ENCODE peak calls at places on chromosomes 7 and 10, in eight cellular contexts. J is stimulated activated CD8-positive, alpha-beta memory T cell treated with anti-CD3 and anti-CD28 coated beads, Interleukin-15, amount 100 ng/mL, for 4 hours; C is stimulated activated CD4-positive, alpha-beta T cell treated with anti-CD3 and anti-CD28 coated beads, Interleukin-4, amount 100 ng/mL, for 4 hours; L is AG04450; N is neural crest cell; G is AG09309; M is RCC 7860; P is LNCaP clone FGC. V is an unnamed sample.

GRCh38 chr7:657565-658119 is 68.9 kb upstream of the DNAAF5 start:
- DNase-seq in J (no peak), C (no peak), L (no peak), N (no peak), G (no peak), M (no peak), P (no peak), V (no peak)

GRCh38 chr10:116833986-116834760 is 15.1 kb upstream of the ENO4 start:
- DNase-seq in J (no peak), C (no peak), L (no peak), N (no peak), G (no peak), M (no peak), P (no peak), V (no peak)

GRCh38 chr7:69749358-69749757 is 151.1 kb downstream of the AUTS2 start:
- DNase-seq in J (no peak), C (no peak), L (no peak), N (no peak), G (no peak), M (no peak), P (no peak), V (no peak)

GRCh38 chr7:64888561-64888900 is 14.5 kb upstream of the ZNF273 start:
- DNase-seq in J (no peak), C (no peak), L (no peak), N (no peak), G (no peak), M (no peak), P (no peak), V (no peak)

GRCh38 chr10:90912854-90913479 is 7.9 kb downstream of the ANKRD1 start:
- DNase-seq in J (no peak), C (no peak), L (no peak), N (no peak), G (no peak), M (no peak), P (no peak), V (no peak)

GRCh38 chr7:4854916-4855315 is 6.9 kb downstream of the PAPOLB start:
- DNase-seq in J (no peak), C (no peak), L (no peak), N (no peak), G (peak), M (no peak), P (no peak), V (no peak)

GRCh38 chr7:34823650-34824258 is 165.7 kb downstream of the NPSR1 start:
- DNase-seq in J (no peak), C (peak), L (peak), N (peak), G (peak), M (peak), P (peak), V (peak)

GRCh38 chr7:85688712-85689111 is 501.9 kb upstream of the SEMA3D start:
- DNase-seq in J (no peak), C (no peak), L (no peak), N (no peak), G (no peak), M (no peak), P (no peak), V (no peak)

GRCh38 chr7:41107938-41108448 is 594.9 kb downstream of the INHBA start:
- DNase-seq in J (no peak), C (no peak), L (no peak), N (no peak), G (no peak), M (peak), P (no peak), V (peak)

GRCh38 chr7:114048386-114049235 is 129.8 kb upstream of the PPP1R3A start:
- DNase-seq in J (no peak), C (no peak), L (no peak), N (no peak), G (no peak), M (peak), P (no peak), V (peak)

GRCh38 chr10:31650010-31650409 is 278.6 kb downstream of the ARHGAP12 start:
- DNase-seq in J (no peak), C (no peak), L (peak), N (no peak), G (peak), M (peak), P (no peak), V (peak)

GRCh38 chr7:92910976-92911375 is 74.6 kb upstream of the CDK6 start:
- DNase-seq in J (no peak), C (no peak), L (no peak), N (no peak), G (no peak), M (no peak), P (no peak), V (no peak)

GRCh38 chr10:131311661-131312260 is at the start of gene TCERG1L:
- DNase-seq in J (no peak), C (no peak), L (no peak), N (peak), G (no peak), M (no peak), P (no peak), V (peak)

GRCh38 chr7:24913791-24914464 is 66.0 kb downstream of the OSBPL3 start:
- DNase-seq in J (no peak), C (no peak), L (no peak), N (no peak), G (no peak), M (no peak), P (no peak), V (no peak)

GRCh38 chr10:69352569-69353264 is 64.0 kb downstream of the TACR2 start:
- DNase-seq in J (no peak), C (no peak), L (peak), N (no peak), G (no peak), M (peak), P (no peak), V (peak)

GRCh38 chr10:103416436-103417147 is 20.2 kb downstream of the PDCD11 start:
- DNase-seq in J (no peak), C (peak), L (peak), N (peak), G (peak), M (peak), P (no peak), V (peak)

GRCh38 chr7:151128716-151129115 is 38.8 kb downstream of the GBX1 start:
- DNase-seq in J (no peak), C (no peak), L (no peak), N (no peak), G (no peak), M (no peak), P (no peak), V (no peak)

GRCh38 chr7:158031820-158032424 is 555.7 kb downstream of the PTPRN2 start:
- DNase-seq in J (no peak), C (no peak), L (no peak), N (no peak), G (no peak), M (no peak), P (no peak), V (no peak)

GRCh38 chr7:46583606-46584005 is 662.5 kb upstream of the IGFBP3 start:
- DNase-seq in J (no peak), C (no peak), L (no peak), N (no peak), G (peak), M (no peak), P (no peak), V (peak)

GRCh38 chr7:26625286-26625685 is 239.1 kb downstream of the SKAP2 start:
- DNase-seq in J (no peak), C (no peak), L (no peak), N (no peak), G (no peak), M (no peak), P (no peak), V (no peak)

GRCh38 chr7:151844080-151844827 is 32.7 kb downstream of the PRKAG2 start:
- DNase-seq in J (no peak), C (no peak), L (peak), N (no peak), G (peak), M (peak), P (no peak), V (peak)

GRCh38 chr10:1293636-1294440 is 237.7 kb downstream of the WDR37 start:
- DNase-seq in J (no peak), C (no peak), L (no peak), N (no peak), G (no peak), M (no peak), P (no peak), V (no peak)

GRCh38 chr7:137878333-137878961 is 31.7 kb upstream of the DGKI start:
- DNase-seq in J (no peak), C (no peak), L (no peak), N (no peak), G (no peak), M (no peak), P (no peak), V (no peak)

GRCh38 chr10:97101166-97101940 is 84.4 kb downstream of the SLIT1 start:
- DNase-seq in J (no peak), C (no peak), L (no peak), N (no peak), G (no peak), M (no peak), P (no peak), V (no peak)

GRCh38 chr7:116180302-116180701 is 30.0 kb upstream of the TES start:
- DNase-seq in J (no peak), C (peak), L (no peak), N (no peak), G (no peak), M (peak), P (peak), V (peak)

GRCh38 chr10:104049497-104050250 is 36.0 kb downstream of the COL17A1 start:
- DNase-seq in J (no peak), C (no peak), L (no peak), N (no peak), G (peak), M (peak), P (no peak), V (peak)

GRCh38 chr10:132392811-132393694 is 3.9 kb upstream of the PWWP2B start:
- DNase-seq in J (no peak), C (no peak), L (no peak), N (no peak), G (no peak), M (peak), P (no peak), V (peak)

GRCh38 chr7:14759785-14760184 is 142.8 kb downstream of the DGKB start:
- DNase-seq in J (no peak), C (no peak), L (no peak), N (no peak), G (no peak), M (no peak), P (no peak), V (peak)

GRCh38 chr10:79185067-79185774 is 116.5 kb downstream of the ZMIZ1 start:
- DNase-seq in J (no peak), C (no peak), L (no peak), N (no peak), G (no peak), M (peak), P (no peak), V (no peak)

GRCh38 chr7:24383055-24383454 is 99.1 kb downstream of the NPY start:
- DNase-seq in J (no peak), C (no peak), L (no peak), N (no peak), G (no peak), M (no peak), P (no peak), V (no peak)

GRCh38 chr10:61589547-61590243 is 73.0 kb upstream of the CABCOCO1 start:
- DNase-seq in J (no peak), C (no peak), L (no peak), N (no peak), G (no peak), M (no peak), P (no peak), V (no peak)

GRCh38 chr7:11604505-11604904 is 227.5 kb downstream of the THSD7A start:
- DNase-seq in J (no peak), C (no peak), L (no peak), N (no peak), G (no peak), M (no peak), P (no peak), V (no peak)

GRCh38 chr10:132036887-132037675 is 28.7 kb upstream of the JAKMIP3 start:
- DNase-seq in J (no peak), C (no peak), L (no peak), N (no peak), G (no peak), M (no peak), P (no peak), V (peak)

GRCh38 chr7:156236936-156237599 is 403.5 kb upstream of the RNF32 start:
- DNase-seq in J (no peak), C (no peak), L (no peak), N (no peak), G (no peak), M (no peak), P (no peak), V (no peak)

GRCh38 chr7:158030566-158030965 is 557.1 kb downstream of the PTPRN2 start:
- DNase-seq in J (no peak), C (no peak), L (no peak), N (no peak), G (no peak), M (no peak), P (no peak), V (no peak)

GRCh38 chr10:66827353-66827752 is 98.5 kb upstream of the LRRTM3 start:
- DNase-seq in J (no peak), C (no peak), L (no peak), N (no peak), G (peak), M (peak), P (no peak), V (peak)